ENCODE peak calls at places on chromosome 6, in four cellular contexts. J is H4, E is cardiac muscle cell, I is NCI-H1417. D is an unnamed sample.

GRCh38 chr6:145199961-145200360 is 535.4 kb downstream of the EPM2A start:
- DNase-seq in I (peak; percentile 80), E (no peak), J (peak; percentile 2), D (no peak)

GRCh38 chr6:161132384-161132783 is 140.8 kb downstream of the MAP3K4 start:
- DNase-seq in E (no peak), I (no peak), J (no peak), D (no peak)

GRCh38 chr6:119620846-119621570 is 271.4 kb upstream of the MAN1A1 start:
- DNase-seq in J (peak; percentile 41), I (no peak), E (no peak), D (no peak)

GRCh38 chr6:27720607-27721580 is 191.3 kb downstream of the OR2B2 start:
- DNase-seq in E (no peak), J (peak; percentile 53), I (no peak), D (no peak)

GRCh38 chr6:158649289-158650143 is at the start of gene SYTL3:
- DNase-seq in I (no peak), E (no peak), J (no peak), D (no peak)

GRCh38 chr6:33980176-33980805 is 165.6 kb downstream of the GRM4 start:
- DNase-seq in I (no peak), E (no peak), J (no peak), D (peak; percentile 11)

GRCh38 chr6:70520575-70520974 is 46.2 kb upstream of the SDHAF4 start:
- DNase-seq in I (peak; percentile 21), E (no peak), J (no peak), D (no peak)

GRCh38 chr6:150290429-150290828 is 78.4 kb upstream of the IYD start:
- DNase-seq in I (no peak), E (no peak), J (no peak), D (peak; percentile 60)

GRCh38 chr6:120606743-120607142 is 727.5 kb downstream of the TBC1D32 start:
- DNase-seq in I (no peak), J (no peak), E (no peak), D (no peak)

GRCh38 chr6:167855825-167856425 is 29.2 kb downstream of the AFDN start:
- DNase-seq in I (no peak), J (peak; percentile 80), E (no peak), D (no peak)

GRCh38 chr6:122576888-122577287 is 33.3 kb upstream of the PKIB start:
- DNase-seq in E (no peak), J (no peak), I (no peak), D (no peak)

GRCh38 chr6:132819405-132820145 is 5.2 kb downstream of the RPS12 start:
- DNase-seq in E (no peak), I (no peak), J (no peak), D (no peak)

GRCh38 chr6:41222045-41222444 is 6.1 kb upstream of the TREML4 start:
- DNase-seq in J (no peak), E (no peak), I (no peak), D (no peak)

GRCh38 chr6:56806368-56806767 is 148.5 kb upstream of the BEND6 start:
- DNase-seq in J (no peak), I (no peak), E (no peak), D (no peak)

GRCh38 chr6:96013531-96013930 is 2.2 kb upstream of the FUT9 start:
- DNase-seq in I (no peak), J (no peak), E (no peak), D (no peak)

GRCh38 chr6:38114976-38115632 is 295.6 kb downstream of the ZFAND3 start:
- DNase-seq in E (no peak), J (no peak), I (peak; percentile 19), D (no peak)

GRCh38 chr6:116255246-116255800 is 1.4 kb upstream of the TSPYL4 start:
- DNase-seq in I (peak; percentile 48), J (no peak), E (peak; percentile 41), D (no peak)

GRCh38 chr6:35728663-35729348 is 8.0 kb upstream of the ARMC12 start:
- DNase-seq in J (no peak), E (no peak), I (no peak), D (peak; percentile 52)

GRCh38 chr6:32113386-32114352 is 4.5 kb upstream of the TNXB start:
- DNase-seq in E (no peak), I (peak; percentile 9), J (peak; percentile 39), D (no peak)

D was measured in head of caudate nucleus.